ENCODE peak calls at places on chromosomes 12 and 14, in eight cellular contexts. V, T, D, G, X, R, C and F are unnamed samples.

GRCh38 chr12:110548678-110549077 is 34.4 kb downstream of the PPTC7 start:
- DNase-seq in V (no peak), T (no peak), D (no peak), G (no peak), X (peak), R (no peak), C (no peak), F (no peak)

GRCh38 chr12:130562711-130563110 is 153.4 kb downstream of the RIMBP2 start:
- DNase-seq in V (no peak), T (no peak), D (no peak), G (no peak), X (no peak), R (no peak), C (no peak), F (no peak)

GRCh38 chr14:105484069-105484996 is 2.4 kb upstream of the CRIP1 start:
- DNase-seq in V (peak), T (no peak), D (peak), G (no peak), X (no peak), R (no peak), C (peak), F (no peak)

GRCh38 chr14:89805501-89805900 is 149.0 kb downstream of the EFCAB11 start:
- DNase-seq in V (no peak), T (no peak), D (no peak), G (no peak), X (no peak), R (no peak), C (no peak), F (peak)

GRCh38 chr14:75513911-75514672 is 8.2 kb upstream of the BATF start:
- DNase-seq in V (no peak), T (no peak), D (no peak), G (no peak), X (no peak), R (no peak), C (no peak), F (no peak)

GRCh38 chr14:71852201-71852600 is 80.0 kb upstream of the RGS6 start:
- DNase-seq in V (no peak), T (peak), D (peak), G (peak), X (no peak), R (no peak), C (no peak), F (peak)

GRCh38 chr14:80805136-80805535 is 136.4 kb downstream of the CEP128 start:
- DNase-seq in V (no peak), T (no peak), D (no peak), G (no peak), X (no peak), R (no peak), C (no peak), F (no peak)

GRCh38 chr14:105062048-105062433 is 3.2 kb downstream of the GPR132 start:
- DNase-seq in V (no peak), T (no peak), D (no peak), G (no peak), X (no peak), R (no peak), C (no peak), F (no peak)

GRCh38 chr12:52015393-52016081 is 8.8 kb downstream of the TAMALIN start:
- DNase-seq in V (no peak), T (no peak), D (no peak), G (no peak), X (no peak), R (no peak), C (no peak), F (peak)

GRCh38 chr12:110256780-110257431 is 24.1 kb upstream of the ATP2A2 start:
- DNase-seq in V (peak), T (peak), D (no peak), G (no peak), X (no peak), R (no peak), C (peak), F (no peak)

GRCh38 chr12:56040151-56040550 is 1.6 kb upstream of the RPS26 start:
- DNase-seq in V (no peak), T (no peak), D (no peak), G (no peak), X (no peak), R (no peak), C (no peak), F (no peak)

GRCh38 chr12:54038760-54039414 is 6.0 kb downstream of the HOXC5 start:
- DNase-seq in V (no peak), T (no peak), D (peak), G (no peak), X (no peak), R (no peak), C (no peak), F (no peak)

GRCh38 chr14:61588419-61588901 is 106.9 kb upstream of the HIF1A start:
- DNase-seq in V (no peak), T (no peak), D (no peak), G (no peak), X (no peak), R (no peak), C (no peak), F (peak)

GRCh38 chr12:63151061-63151897 is at the start of gene AVPR1A:
- DNase-seq in V (no peak), T (no peak), D (peak), G (peak), X (no peak), R (no peak), C (peak), F (peak)

GRCh38 chr12:93167841-93168492 is 209.8 kb upstream of the NUDT4 start:
- DNase-seq in V (no peak), T (peak), D (peak), G (peak), X (no peak), R (peak), C (no peak), F (no peak)

GRCh38 chr12:117501066-117501465 is 139.6 kb upstream of the NOS1 start:
- DNase-seq in V (no peak), T (no peak), D (no peak), G (no peak), X (no peak), R (no peak), C (no peak), F (no peak)

GRCh38 chr14:47277703-47278102 is 397.7 kb downstream of the MDGA2 start:
- DNase-seq in V (no peak), T (no peak), D (no peak), G (no peak), X (no peak), R (no peak), C (no peak), F (no peak)

GRCh38 chr12:83945871-83946270 is 966.7 kb downstream of the SLC6A15 start:
- DNase-seq in V (no peak), T (no peak), D (no peak), G (no peak), X (peak), R (no peak), C (no peak), F (peak)

GRCh38 chr12:117525766-117526165 is 164.3 kb upstream of the NOS1 start:
- DNase-seq in V (no peak), T (no peak), D (no peak), G (no peak), X (no peak), R (peak), C (no peak), F (no peak)

GRCh38 chr12:57723630-57723962 is 14.9 kb downstream of the AGAP2 start:
- DNase-seq in V (no peak), T (no peak), D (no peak), G (no peak), X (no peak), R (no peak), C (no peak), F (no peak)

GRCh38 chr12:106246891-106247730 is 709 bp downstream of the CKAP4 start:
- DNase-seq in V (peak), T (peak), D (peak), G (peak), X (no peak), R (peak), C (peak), F (peak)

GRCh38 chr14:21044106-21044618 is 2.0 kb downstream of the RNASE7 start:
- DNase-seq in V (no peak), T (peak), D (no peak), G (no peak), X (no peak), R (peak), C (peak), F (peak)

GRCh38 chr12:123634142-123634561 is 523 bp downstream of the GTF2H3 start:
- DNase-seq in V (no peak), T (no peak), D (no peak), G (no peak), X (no peak), R (no peak), C (no peak), F (no peak)

GRCh38 chr12:27644446-27644845 is 51.8 kb upstream of the REP15 start:
- DNase-seq in V (no peak), T (no peak), D (no peak), G (peak), X (peak), R (no peak), C (no peak), F (no peak)

GRCh38 chr12:122646568-122647220 is 56.5 kb downstream of the HCAR2 start:
- DNase-seq in V (no peak), T (peak), D (no peak), G (no peak), X (peak), R (no peak), C (no peak), F (no peak)

GRCh38 chr12:25866586-25867378 is 91.7 kb upstream of the RASSF8 start:
- DNase-seq in V (no peak), T (peak), D (peak), G (peak), X (no peak), R (no peak), C (no peak), F (no peak)

GRCh38 chr12:12985817-12986408 is 14.2 kb downstream of the HEBP1 start:
- DNase-seq in V (no peak), T (peak), D (peak), G (peak), X (no peak), R (peak), C (no peak), F (no peak)

GRCh38 chr12:104680506-104680905 is 223.8 kb downstream of the CHST11 start:
- DNase-seq in V (no peak), T (no peak), D (no peak), G (no peak), X (no peak), R (no peak), C (no peak), F (no peak)

GRCh38 chr12:1857821-1858220 is 37.5 kb downstream of the LRTM2 start:
- DNase-seq in V (peak), T (no peak), D (no peak), G (no peak), X (no peak), R (no peak), C (no peak), F (no peak)

GRCh38 chr12:93978553-93978952 is 169.8 kb upstream of the PLXNC1 start:
- DNase-seq in V (peak), T (no peak), D (no peak), G (no peak), X (peak), R (no peak), C (no peak), F (no peak)

GRCh38 chr14:39469094-39469710 is 37.0 kb upstream of the FBXO33 start:
- DNase-seq in V (no peak), T (peak), D (peak), G (peak), X (no peak), R (peak), C (no peak), F (no peak)

GRCh38 chr14:53848851-53849250 is 107.8 kb downstream of the BMP4 start:
- DNase-seq in V (no peak), T (no peak), D (no peak), G (no peak), X (no peak), R (no peak), C (no peak), F (no peak)

GRCh38 chr12:59408431-59408830 is 187.4 kb upstream of the SLC16A7 start:
- DNase-seq in V (no peak), T (no peak), D (no peak), G (no peak), X (no peak), R (no peak), C (no peak), F (no peak)

GRCh38 chr14:91357731-91358319 is 59.8 kb downstream of the CCDC88C start:
- DNase-seq in V (no peak), T (no peak), D (no peak), G (no peak), X (no peak), R (no peak), C (no peak), F (no peak)

GRCh38 chr12:46459111-46459510 is 86.5 kb upstream of the SLC38A2 start:
- DNase-seq in V (no peak), T (no peak), D (no peak), G (no peak), X (peak), R (no peak), C (no peak), F (no peak)

GRCh38 chr12:114425031-114425626 is 19.2 kb upstream of the TBX5 start:
- DNase-seq in V (no peak), T (no peak), D (no peak), G (no peak), X (no peak), R (no peak), C (no peak), F (no peak)

GRCh38 chr14:50901361-50901760 is 29.5 kb downstream of the ABHD12B start:
- DNase-seq in V (no peak), T (no peak), D (no peak), G (no peak), X (no peak), R (no peak), C (no peak), F (no peak)

GRCh38 chr12:46478123-46478522 is 105.5 kb upstream of the SLC38A2 start:
- DNase-seq in V (no peak), T (no peak), D (no peak), G (no peak), X (no peak), R (no peak), C (no peak), F (no peak)